ENCODE peak calls at places on chromosomes 5 and 9, in four cellular contexts. Y is AG10803, M is cardiac fibroblast, F is HFFc6. N is an unnamed sample.

GRCh38 chr5:123371575-123372179 is 51.5 kb downstream of the CEP120 start:
- DNase-seq in Y (peak; percentile 10), M (peak; percentile 13), F (peak; percentile 21), N (peak; percentile 39)

GRCh38 chr5:23704176-23704855 is 196.9 kb downstream of the PRDM9 start:
- DNase-seq in Y (no peak), M (no peak), F (no peak), N (no peak)

GRCh38 chr9:134539613-134540012 is 102.0 kb upstream of the COL5A1 start:
- DNase-seq in Y (peak; percentile 60), M (no peak), F (no peak), N (no peak)

GRCh38 chr5:72556351-72557146 is 49.3 kb upstream of the ZNF366 start:
- DNase-seq in Y (peak; percentile 67), M (peak; percentile 90), F (peak; percentile 45), N (peak; percentile 57)

GRCh38 chr5:88544616-88545150 is 276.0 kb upstream of the TMEM161B start:
- DNase-seq in Y (no peak), M (no peak), F (no peak), N (no peak)

GRCh38 chr9:137048655-137049543 is 2.9 kb upstream of the NPDC1 start:
- DNase-seq in Y (no peak), M (no peak), F (no peak), N (no peak)

GRCh38 chr5:55495216-55495615 is 39.5 kb downstream of the PLPP1 start:
- DNase-seq in Y (no peak), M (no peak), F (no peak), N (no peak)

GRCh38 chr9:20732118-20732517 is 48.1 kb downstream of the FOCAD start:
- DNase-seq in Y (peak; percentile 48), M (peak; percentile 66), F (peak; percentile 83), N (no peak)

GRCh38 chr9:1140057-1140456 is 89.9 kb downstream of the DMRT2 start:
- DNase-seq in Y (no peak), M (no peak), F (no peak), N (no peak)

GRCh38 chr5:167156446-167156845 is 1135.0 kb upstream of the WWC1 start:
- DNase-seq in Y (no peak), M (no peak), F (no peak), N (no peak)

GRCh38 chr5:74352256-74352655 is 288.3 kb downstream of the ENC1 start:
- DNase-seq in Y (peak; percentile 10), M (no peak), F (no peak), N (peak; percentile 16)

GRCh38 chr5:133953568-133954145 is 14.8 kb downstream of the C5orf15 start:
- DNase-seq in Y (no peak), M (no peak), F (no peak), N (no peak)

GRCh38 chr5:133892774-133893173 is 75.7 kb downstream of the C5orf15 start:
- DNase-seq in Y (no peak), M (no peak), F (no peak), N (no peak)

GRCh38 chr5:132812949-132813598 is at the start of gene SOWAHA:
- DNase-seq in Y (no peak), M (no peak), F (no peak), N (no peak)

GRCh38 chr5:166486348-166486747 is 1805.1 kb upstream of the WWC1 start:
- DNase-seq in Y (no peak), M (no peak), F (no peak), N (no peak)

GRCh38 chr9:103152473-103152872 is 157.3 kb downstream of the CYLC2 start:
- DNase-seq in Y (no peak), M (no peak), F (no peak), N (no peak)

GRCh38 chr9:123225374-123225813 is 43.0 kb downstream of the STRBP start:
- DNase-seq in Y (peak; percentile 62), M (peak; percentile 64), F (peak; percentile 72), N (peak; percentile 61)

GRCh38 chr9:4197548-4197947 is 102.3 kb downstream of the GLIS3 start:
- DNase-seq in Y (no peak), M (no peak), F (no peak), N (no peak)

GRCh38 chr9:136092353-136092650 is 2.8 kb downstream of the NACC2 start:
- DNase-seq in Y (no peak), M (no peak), F (no peak), N (no peak)

GRCh38 chr9:33446507-33447403 is 638 bp downstream of the AQP3 start:
- DNase-seq in Y (peak; percentile 32), M (peak; percentile 51), F (peak; percentile 19), N (peak; percentile 10)

GRCh38 chr5:8953911-8954310 is 592.0 kb downstream of the SEMA5A start:
- DNase-seq in Y (no peak), M (no peak), F (no peak), N (no peak)

GRCh38 chr5:128491291-128491690 is 46.8 kb downstream of the FBN2 start:
- DNase-seq in Y (no peak), M (peak; percentile 33), F (no peak), N (no peak)

GRCh38 chr5:128498844-128499455 is 39.1 kb downstream of the FBN2 start:
- DNase-seq in Y (peak; percentile 60), M (peak; percentile 88), F (peak; percentile 48), N (peak; percentile 85)

GRCh38 chr5:128493657-128494329 is 44.3 kb downstream of the FBN2 start:
- DNase-seq in Y (no peak), M (no peak), F (no peak), N (no peak)

DNA sequence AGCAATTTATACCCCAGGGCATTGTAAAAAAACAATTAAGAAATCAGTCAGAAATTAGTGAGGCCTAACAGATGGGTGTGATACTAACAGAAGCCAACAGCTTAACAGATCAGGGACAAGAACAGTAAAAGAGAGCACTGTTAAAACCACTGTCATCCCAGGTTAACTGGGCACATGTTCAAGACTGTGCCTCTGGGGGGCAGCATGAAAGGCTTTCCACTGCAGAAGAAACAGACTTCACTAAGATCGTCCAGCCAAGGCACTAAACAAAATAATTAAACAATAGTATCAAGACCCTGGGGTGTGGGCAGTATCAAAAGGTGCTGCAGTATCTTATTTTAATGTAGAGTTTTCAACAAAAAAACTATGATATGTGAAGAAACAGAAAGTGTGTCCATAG is 43.5 kb downstream of the FBN2 start:
- DNase-seq in Y (no peak), M (no peak), F (no peak), N (no peak)
- TF ChIP-seq CTCF in Y (no peak), M (peak; percentile 12), F (peak; percentile 43), N (no peak)

GRCh38 chr5:91956738-91957137 is 573.6 kb upstream of the ARRDC3 start:
- DNase-seq in Y (no peak), M (no peak), F (no peak), N (no peak)
- TF ChIP-seq CTCF in Y (no peak), M (no peak), F (no peak), N (no peak)

GRCh38 chr5:139268364-139269202 is 25.0 kb upstream of the MATR3 start:
- DNase-seq in Y (no peak), M (no peak), F (no peak), N (no peak)
- TF ChIP-seq CTCF in Y (peak; percentile 12), M (peak; percentile 3), F (no peak), N (no peak)

GRCh38 chr5:151463137-151464029 is 16.0 kb downstream of the SLC36A1 start:
- DNase-seq in Y (no peak), M (no peak), F (no peak), N (no peak)
- TF ChIP-seq CTCF in Y (peak; percentile 33), M (peak; percentile 35), F (peak; percentile 40), N (peak; percentile 38)

GRCh38 chr5:128667148-128667547 is 129.1 kb upstream of the FBN2 start:
- DNase-seq in Y (no peak), M (peak; percentile 19), F (no peak), N (no peak)
- TF ChIP-seq CTCF in Y (no peak), M (no peak), F (peak; percentile 48), N (no peak)

GRCh38 chr5:142117579-142118420 is 9.2 kb downstream of the NDFIP1 start:
- DNase-seq in Y (no peak), M (no peak), F (no peak), N (no peak)
- TF ChIP-seq CTCF in Y (no peak), M (no peak), F (no peak), N (no peak)

GRCh38 chr9:95574176-95574575 is 57.4 kb upstream of the PTCH1 start:
- DNase-seq in Y (no peak), M (no peak), F (no peak), N (no peak)
- TF ChIP-seq CTCF in Y (no peak), M (no peak), F (no peak), N (no peak)

N was measured in fibroblast of the aortic adventitia.